ENCODE peak calls at places on chromosomes 12 and 14, in seven cellular contexts. B, F, Q, P, O, S and K are unnamed samples.

GRCh38 chr14:88168498-88169165 is 154.4 kb downstream of the KCNK10 start:
- DNase-seq in B (peak), F (no peak), Q (peak), P (no peak), O (no peak), S (no peak), K (no peak)

GRCh38 chr12:104958946-104959841 is 1.1 kb upstream of the SLC41A2 start:
- DNase-seq in B (peak), F (no peak), Q (no peak), P (no peak), O (no peak), S (no peak), K (no peak)

GRCh38 chr14:92380131-92380530 is 57.2 kb downstream of the SLC24A4 start:
- DNase-seq in B (no peak), F (no peak), Q (no peak), P (no peak), O (no peak), S (no peak), K (no peak)

GRCh38 chr12:130742716-130743115 is 26.6 kb upstream of the RIMBP2 start:
- DNase-seq in B (no peak), F (no peak), Q (no peak), P (no peak), O (no peak), S (no peak), K (no peak)

GRCh38 chr12:95117178-95117599 is 43.8 kb upstream of the NR2C1 start:
- DNase-seq in B (peak), F (peak), Q (peak), P (peak), O (peak), S (peak), K (no peak)

GRCh38 chr14:74539503-74539902 is 45.9 kb downstream of the ISCA2 start:
- DNase-seq in B (no peak), F (no peak), Q (no peak), P (no peak), O (no peak), S (no peak), K (no peak)

GRCh38 chr12:3274664-3275063 is 197.5 kb downstream of the TSPAN9 start:
- DNase-seq in B (no peak), F (no peak), Q (no peak), P (no peak), O (no peak), S (no peak), K (no peak)

GRCh38 chr14:40417777-40418401 is 985.7 kb upstream of the FBXO33 start:
- DNase-seq in B (no peak), F (no peak), Q (peak), P (no peak), O (no peak), S (peak), K (no peak)

GRCh38 chr12:22765731-22766130 is 140.8 kb downstream of the ETNK1 start:
- DNase-seq in B (no peak), F (no peak), Q (no peak), P (no peak), O (no peak), S (no peak), K (no peak)

GRCh38 chr12:108547633-108548172 is 13.3 kb downstream of the SART3 start:
- DNase-seq in B (no peak), F (no peak), Q (no peak), P (no peak), O (no peak), S (no peak), K (peak)

GRCh38 chr12:130504110-130504835 is 166.6 kb downstream of the PIWIL1 start:
- DNase-seq in B (no peak), F (no peak), Q (no peak), P (no peak), O (no peak), S (no peak), K (no peak)

GRCh38 chr12:101877816-101878811 is 734 bp downstream of the DRAM1 start:
- DNase-seq in B (no peak), F (no peak), Q (no peak), P (no peak), O (no peak), S (peak), K (no peak)

GRCh38 chr12:132623072-132623869 is 4.7 kb downstream of the P2RX2 start:
- DNase-seq in B (no peak), F (no peak), Q (no peak), P (no peak), O (no peak), S (no peak), K (no peak)

GRCh38 chr12:51025748-51026654 is at the start of gene SLC11A2:
- DNase-seq in B (peak), F (peak), Q (peak), P (peak), O (peak), S (peak), K (peak)